ENCODE peak calls at places on chromosome 18, in seven cellular contexts. N is breast epithelium, Y is BJ, L is SJSA1, R is cardiac muscle cell, E is HCT116, B is H9. S is an unnamed sample.

GRCh38 chr18:60279394-60279793 is 93.2 kb downstream of the MC4R start:
- DNase-seq in L (no peak), R (no peak), Y (no peak), E (no peak), N (no peak), B (no peak), S (no peak)

GRCh38 chr18:24792164-24792563 is 331.7 kb downstream of the HRH4 start:
- DNase-seq in B (no peak), Y (peak; percentile 8), E (no peak), L (no peak), N (no peak), R (peak; percentile 74), S (peak; percentile 15)

GRCh38 chr18:29123706-29124530 is 947.0 kb upstream of the CDH2 start:
- DNase-seq in E (no peak), B (no peak), L (no peak), R (no peak), N (no peak), Y (no peak), S (no peak)

GRCh38 chr18:811192-812122 is 585 bp downstream of the YES1 start:
- DNase-seq in E (no peak), B (peak; percentile 57), N (peak; percentile 60), Y (no peak), R (peak; percentile 70), L (peak; percentile 50), S (no peak)

GRCh38 chr18:13269599-13270011 is 51.0 kb downstream of the LDLRAD4 start:
- DNase-seq in Y (no peak), E (no peak), B (no peak), N (no peak), L (no peak), R (no peak), S (no peak)

GRCh38 chr18:38576349-38576748 is 1010.8 kb upstream of the CELF4 start:
- DNase-seq in N (no peak), E (no peak), B (no peak), Y (no peak), L (no peak), R (no peak), S (no peak)

GRCh38 chr18:10771053-10771709 is 245.4 kb downstream of the NAPG start:
- DNase-seq in N (no peak), Y (no peak), L (no peak), R (no peak), B (no peak), E (no peak), S (no peak)

GRCh38 chr18:73942956-73943355 is 204.7 kb downstream of the FBXO15 start:
- DNase-seq in L (no peak), B (no peak), N (no peak), Y (no peak), E (no peak), R (no peak), S (no peak)

GRCh38 chr18:45566025-45566740 is 49.1 kb upstream of the SLC14A2 start:
- DNase-seq in N (no peak), Y (peak; percentile 83), R (no peak), L (peak; percentile 44), E (no peak), B (no peak), S (no peak)

GRCh38 chr18:686339-687111 is 25.9 kb downstream of the ENOSF1 start:
- DNase-seq in Y (no peak), B (peak; percentile 57), R (no peak), E (no peak), L (no peak), N (no peak), S (peak; percentile 14)

DNA sequence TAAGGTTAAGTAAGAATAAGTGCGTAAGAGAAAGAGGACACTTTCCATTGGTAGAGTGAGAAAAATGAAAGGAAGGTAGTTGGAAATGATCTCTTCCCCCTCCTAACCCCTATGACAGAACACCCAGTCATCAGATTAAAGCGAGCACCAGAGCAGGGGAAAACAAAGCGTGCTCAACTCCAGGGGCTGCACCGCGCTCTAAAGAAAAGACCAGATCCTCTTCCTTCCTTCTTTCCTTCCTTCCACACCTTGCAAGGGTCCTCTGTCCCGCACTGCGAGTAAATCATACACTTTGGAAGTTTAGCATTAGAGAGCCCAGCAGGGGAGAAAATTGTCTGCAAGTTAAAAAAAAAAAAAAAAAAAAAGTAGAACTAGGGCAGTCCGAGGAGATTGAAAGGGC is 931 bp upstream of the CDH7 start:
- DNase-seq in R (no peak), L (no peak), Y (no peak), E (no peak), B (no peak), N (no peak), S (no peak)
- H3K27me3 ChIP-seq in R (peaks cover 56% of the 10 kb centered on the region), L (no peaks in the 10 kb centered on the region), Y (no peaks in the 10 kb centered on the region), E (no peaks in the 10 kb centered on the region), B (peaks cover 12% of the 10 kb centered on the region), N (peaks cover 24% of the 10 kb centered on the region), S (no peaks in the 10 kb centered on the region)

GRCh38 chr18:61743775-61744531 is 148.9 kb downstream of the RNF152 start:
- DNase-seq in E (no peak), N (no peak), B (no peak), R (no peak), L (no peak), Y (no peak), S (no peak)
- H3K27me3 ChIP-seq in E (no peaks in the 10 kb centered on the region), N (no peaks in the 10 kb centered on the region), B (no peaks in the 10 kb centered on the region), R (no peaks in the 10 kb centered on the region), L (no peaks in the 10 kb centered on the region), Y (no peaks in the 10 kb centered on the region), S (no peaks in the 10 kb centered on the region)

GRCh38 chr18:74996055-74996454 is 212.9 kb downstream of the PTGR3 start:
- DNase-seq in R (no peak), L (no peak), E (no peak), N (no peak), Y (no peak), B (no peak), S (no peak)
- H3K27me3 ChIP-seq in R (no peaks in the 10 kb centered on the region), L (no peaks in the 10 kb centered on the region), E (no peaks in the 10 kb centered on the region), N (no peaks in the 10 kb centered on the region), Y (no peaks in the 10 kb centered on the region), B (no peaks in the 10 kb centered on the region), S (no peaks in the 10 kb centered on the region)

GRCh38 chr18:48133675-48134251 is 203.3 kb upstream of the SMAD2 start:
- DNase-seq in Y (no peak), L (no peak), N (no peak), R (no peak), E (no peak), B (no peak), S (no peak)
- H3K27me3 ChIP-seq in Y (peaks cover 40% of the 10 kb centered on the region), L (peaks cover 76% of the 10 kb centered on the region), N (no peaks in the 10 kb centered on the region), R (peaks cover 68% of the 10 kb centered on the region), E (no peaks in the 10 kb centered on the region), B (peaks cover 24% of the 10 kb centered on the region), S (no peaks in the 10 kb centered on the region)

DNA sequence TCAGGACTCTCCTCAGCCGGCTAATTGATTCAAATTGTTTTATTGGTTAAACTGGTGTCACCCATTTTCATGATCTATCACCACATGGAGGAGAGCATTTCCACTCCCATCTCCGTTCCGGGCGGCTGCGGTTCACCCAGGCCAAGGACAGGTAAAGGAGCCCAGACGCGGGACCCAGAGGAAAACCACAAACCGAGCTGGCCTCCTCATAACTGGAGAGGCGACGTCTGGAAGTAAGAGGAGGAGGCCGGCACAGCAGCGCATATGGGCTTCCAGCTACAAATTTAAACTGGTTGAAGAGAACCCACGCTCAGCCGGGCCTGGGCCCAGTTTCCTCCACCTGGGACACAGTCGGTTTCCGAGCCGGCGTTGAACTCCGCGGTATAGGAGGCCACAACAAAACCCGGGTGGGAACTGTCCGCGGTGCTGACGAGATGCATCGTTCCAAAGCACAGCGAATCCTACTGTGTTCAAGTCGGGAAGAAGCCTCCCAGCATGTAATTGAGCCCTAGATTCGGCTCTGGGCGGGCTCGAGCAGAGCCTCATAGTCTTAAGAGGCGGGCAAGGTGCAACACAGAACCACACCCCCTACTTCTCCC is 3.0 kb upstream of the SKOR2 start:
- DNase-seq in E (no peak), N (no peak), Y (no peak), R (peak; percentile 90), L (peak; percentile 12), B (peak; percentile 89), S (no peak)
- H3K27me3 ChIP-seq in E (peaks cover 36% of the 10 kb centered on the region), N (peaks cover 89% of the 10 kb centered on the region), Y (peaks cover 34% of the 10 kb centered on the region), R (peaks cover 100% of the 10 kb centered on the region), L (peaks cover 50% of the 10 kb centered on the region), B (peaks cover 91% of the 10 kb centered on the region), S (peaks cover 35% of the 10 kb centered on the region)

GRCh38 chr18:35703043-35703688 is 121.6 kb downstream of the GALNT1 start:
- DNase-seq in B (no peak), N (no peak), L (peak; percentile 64), R (no peak), E (no peak), Y (no peak), S (no peak)
- H3K27me3 ChIP-seq in B (no peaks in the 10 kb centered on the region), N (no peaks in the 10 kb centered on the region), L (no peaks in the 10 kb centered on the region), R (no peaks in the 10 kb centered on the region), E (no peaks in the 10 kb centered on the region), Y (no peaks in the 10 kb centered on the region), S (no peaks in the 10 kb centered on the region)

GRCh38 chr18:50188652-50189051 is 6.3 kb downstream of the MYO5B start:
- DNase-seq in E (no peak), Y (no peak), B (no peak), N (no peak), L (no peak), R (no peak), S (no peak)

GRCh38 chr18:50189160-50189559 is 5.8 kb downstream of the MYO5B start:
- DNase-seq in N (no peak), Y (no peak), E (no peak), B (no peak), L (no peak), R (no peak), S (no peak)

GRCh38 chr18:50186385-50186784 is 8.6 kb downstream of the MYO5B start:
- DNase-seq in N (no peak), E (no peak), B (no peak), Y (no peak), L (no peak), R (no peak), S (no peak)

GRCh38 chr18:50190236-50190635 is 4.7 kb downstream of the MYO5B start:
- DNase-seq in L (no peak), B (no peak), N (no peak), E (no peak), R (no peak), Y (no peak), S (no peak)

GRCh38 chr18:50187659-50188058 is 7.3 kb downstream of the MYO5B start:
- DNase-seq in Y (no peak), E (no peak), B (no peak), R (no peak), N (no peak), L (no peak), S (no peak)
- H3K27me3 ChIP-seq in Y (peaks cover 1% of the 10 kb centered on the region), E (no peaks in the 10 kb centered on the region), B (peaks cover 8% of the 10 kb centered on the region), R (peaks cover 54% of the 10 kb centered on the region), N (no peaks in the 10 kb centered on the region), L (peaks cover 35% of the 10 kb centered on the region), S (no peaks in the 10 kb centered on the region)

DNA sequence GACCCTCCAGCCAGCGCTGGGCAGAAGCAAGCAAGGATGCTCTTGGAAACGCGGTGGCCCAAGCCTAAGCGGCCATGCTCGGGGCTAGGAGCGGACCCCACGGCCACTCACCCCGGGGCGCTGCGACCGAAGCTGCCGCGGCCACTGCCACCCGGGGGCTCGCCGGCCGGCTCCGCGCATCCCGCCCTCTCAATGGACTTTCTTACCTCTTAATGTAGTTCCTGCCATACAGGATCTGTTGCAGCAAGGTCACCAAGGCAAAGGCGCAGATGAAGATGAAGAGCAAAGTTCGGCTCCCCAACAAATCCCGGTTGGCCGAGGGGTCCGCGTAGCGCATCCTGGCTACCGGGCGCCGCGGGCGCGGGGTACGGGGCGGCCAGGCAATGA is 688 bp downstream of the ST8SIA5 start:
- DNase-seq in L (no peak), Y (no peak), B (no peak), E (no peak), R (no peak), N (no peak), S (no peak)
- H3K27me3 ChIP-seq in L (peaks cover 53% of the 10 kb centered on the region), Y (peaks cover 37% of the 10 kb centered on the region), B (peaks cover 25% of the 10 kb centered on the region), E (peaks cover 10% of the 10 kb centered on the region), R (peaks cover 88% of the 10 kb centered on the region), N (peaks cover 45% of the 10 kb centered on the region), S (peaks cover 20% of the 10 kb centered on the region)

S was measured in WERI-Rb-1.